ENCODE peak calls at places on chromosomes 1 and 21, in five cellular contexts. T is progenitor cell of endocrine pancreas, E is fibroblast of mammary gland, J is body of pancreas, L is RWPE1. C is an unnamed sample.

GRCh38 chr1:224528900-224529299 is 87.2 kb upstream of the CNIH3 start:
- DNase-seq in J (no peak), L (peak; percentile 36), E (peak; percentile 95), T (no peak), C (no peak)

GRCh38 chr1:14968251-14968812 is 185.2 kb upstream of the TMEM51 start:
- DNase-seq in E (peak; percentile 87), J (peak; percentile 22), L (peak; percentile 43), T (no peak), C (no peak)

GRCh38 chr1:118081387-118081786 is 103.6 kb downstream of the SPAG17 start:
- DNase-seq in L (no peak), E (no peak), T (no peak), J (no peak), C (no peak)

GRCh38 chr1:12407050-12407961 is 177.5 kb downstream of the VPS13D start:
- DNase-seq in E (peak; percentile 83), J (peak; percentile 49), T (no peak), L (no peak), C (no peak)

GRCh38 chr1:75079535-75080290 is 54.5 kb upstream of the LHX8 start:
- DNase-seq in T (no peak), E (no peak), J (no peak), L (no peak), C (no peak)

GRCh38 chr1:53619088-53619810 is 119.7 kb downstream of the GLIS1 start:
- DNase-seq in L (no peak), E (no peak), T (no peak), J (no peak), C (no peak)

GRCh38 chr1:38454236-38454635 is 405.3 kb downstream of the RRAGC start:
- DNase-seq in J (no peak), E (peak; percentile 8), T (no peak), L (no peak), C (no peak)

GRCh38 chr1:62247391-62248168 is 52.9 kb downstream of the L1TD1 start:
- DNase-seq in E (no peak), T (no peak), J (no peak), L (no peak), C (no peak)

GRCh38 chr1:36900128-36900527 is 134.2 kb downstream of the GRIK3 start:
- DNase-seq in J (no peak), E (no peak), L (no peak), T (no peak), C (no peak)

GRCh38 chr21:38774152-38774551 is 31.6 kb upstream of the ETS2 start:
- DNase-seq in J (no peak), E (no peak), T (no peak), L (no peak), C (no peak)

GRCh38 chr1:53732912-53733317 is 6.0 kb downstream of the GLIS1 start:
- DNase-seq in J (no peak), L (no peak), E (peak; percentile 95), T (no peak), C (no peak)

GRCh38 chr1:229092377-229093257 is 178.3 kb upstream of the RAB4A start:
- DNase-seq in J (no peak), E (no peak), L (no peak), T (no peak), C (no peak)

GRCh38 chr1:197198911-197199310 is 52.4 kb upstream of the ASPM start:
- DNase-seq in E (no peak), L (no peak), T (no peak), J (no peak), C (no peak)

GRCh38 chr1:52544665-52545525 is 8.0 kb downstream of the TUT4 start:
- DNase-seq in L (no peak), J (no peak), E (no peak), T (no peak), C (no peak)

GRCh38 chr1:17878837-17879236 is 123.7 kb downstream of the ACTL8 start:
- DNase-seq in E (peak; percentile 92), T (no peak), L (peak; percentile 27), J (no peak), C (no peak)

GRCh38 chr21:37210017-37210593 is 57.0 kb downstream of the VPS26C start:
- DNase-seq in L (no peak), E (no peak), J (no peak), T (no peak), C (no peak)

GRCh38 chr1:167223144-167224103 is 2.7 kb downstream of the POU2F1 start:
- DNase-seq in E (peak; percentile 78), L (no peak), T (no peak), J (no peak), C (no peak)

GRCh38 chr1:44407430-44408180 is 2.5 kb downstream of the RNF220 start:
- DNase-seq in E (no peak), J (no peak), L (no peak), T (peak; percentile 25), C (no peak)

GRCh38 chr1:35707253-35708178 is 11.2 kb downstream of the C1orf216 start:
- DNase-seq in E (no peak), L (peak; percentile 28), T (peak; percentile 64), J (peak; percentile 32), C (no peak)

GRCh38 chr1:240145120-240145519 is 53.4 kb downstream of the FMN2 start:
- DNase-seq in E (no peak), J (no peak), L (no peak), T (no peak), C (no peak)

GRCh38 chr1:89873757-89874156 is 52.9 kb downstream of the LRRC8D start:
- DNase-seq in E (peak; percentile 60), J (no peak), T (no peak), L (peak; percentile 24), C (no peak)

GRCh38 chr1:169086603-169087455 is 19.7 kb upstream of the ATP1B1 start:
- DNase-seq in L (no peak), E (no peak), T (no peak), J (peak; percentile 62), C (no peak)

GRCh38 chr1:45412899-45413298 is 72.7 kb upstream of the MUTYH start:
- DNase-seq in J (no peak), E (no peak), T (no peak), L (no peak), C (no peak)

GRCh38 chr1:97304366-97304765 is 582.8 kb downstream of the PTBP2 start:
- DNase-seq in L (no peak), E (no peak), T (no peak), J (no peak), C (no peak)

DNA sequence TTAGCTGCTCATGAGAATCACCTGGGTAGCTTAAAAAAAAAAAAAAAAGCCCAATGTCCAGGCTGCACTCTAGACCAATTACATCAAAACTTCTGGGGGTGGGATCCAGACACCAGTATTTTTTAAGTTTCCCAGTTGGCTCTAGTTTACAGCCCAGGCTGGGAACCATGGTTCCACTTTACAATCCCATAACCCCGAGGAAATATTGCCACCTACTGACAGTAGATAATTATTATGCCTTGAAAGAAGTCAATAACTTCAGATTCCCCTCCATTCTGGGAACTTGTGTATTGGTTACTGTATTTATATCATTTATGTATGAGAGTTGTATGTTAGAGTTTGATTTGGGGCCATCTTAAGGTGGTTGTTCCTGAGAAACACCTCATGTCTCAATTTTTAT is 100.2 kb downstream of the SPATA46 start:
- DNase-seq in L (peak; percentile 42), T (no peak), J (no peak), E (peak; percentile 54), C (no peak)
- TF ChIP-seq CTCF in L (peak; percentile 30), T (peak; percentile 36), J (peak; percentile 36), E (peak; percentile 44), C (no peak)

DNA sequence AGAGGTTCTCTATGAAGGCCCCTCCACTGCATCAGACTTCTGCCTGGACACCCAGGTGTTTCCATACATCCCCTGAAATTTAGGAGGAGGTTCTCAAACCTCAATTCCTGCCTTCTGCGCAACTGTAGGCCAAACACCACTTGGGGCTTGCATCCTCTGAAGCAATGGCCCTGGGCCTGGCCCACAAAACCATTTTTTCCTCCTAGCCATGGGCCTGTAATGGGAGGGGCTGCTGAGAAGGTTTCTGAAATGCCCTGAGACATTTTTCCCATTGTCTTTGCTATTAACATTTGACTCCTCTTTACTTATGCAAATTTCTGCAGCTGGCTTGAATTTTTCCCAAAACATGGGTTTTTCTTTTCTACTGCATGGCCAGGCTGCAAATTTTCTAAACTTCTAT is 37.9 kb upstream of the PTPRC start:
- DNase-seq in E (no peak), L (no peak), T (no peak), J (no peak), C (no peak)
- TF ChIP-seq CTCF in E (no peak), L (no peak), T (no peak), J (no peak), C (no peak)

DNA sequence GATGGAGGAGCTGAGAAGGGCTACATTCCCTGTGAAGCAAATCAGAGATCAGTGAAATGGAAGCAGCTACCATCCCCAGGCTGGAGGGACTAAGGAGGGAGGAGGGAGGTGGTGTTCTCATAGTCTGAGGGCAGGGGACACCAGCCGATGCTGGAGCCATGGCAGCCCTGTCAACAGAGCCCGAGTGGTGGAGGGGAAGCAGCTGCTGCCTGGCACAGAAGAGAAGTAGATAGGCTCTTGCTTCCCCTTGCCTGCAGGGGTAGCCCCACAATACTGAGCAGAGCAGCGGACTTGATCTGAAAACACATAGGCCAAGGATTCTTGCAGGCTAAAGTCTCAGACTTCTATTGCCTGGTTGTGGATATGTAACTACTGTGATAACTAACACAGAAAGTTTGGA is 255.1 kb downstream of the FGGY start:
- DNase-seq in J (no peak), L (no peak), T (no peak), E (no peak), C (no peak)
- TF ChIP-seq CTCF in J (no peak), L (no peak), T (no peak), E (no peak), C (no peak)

DNA sequence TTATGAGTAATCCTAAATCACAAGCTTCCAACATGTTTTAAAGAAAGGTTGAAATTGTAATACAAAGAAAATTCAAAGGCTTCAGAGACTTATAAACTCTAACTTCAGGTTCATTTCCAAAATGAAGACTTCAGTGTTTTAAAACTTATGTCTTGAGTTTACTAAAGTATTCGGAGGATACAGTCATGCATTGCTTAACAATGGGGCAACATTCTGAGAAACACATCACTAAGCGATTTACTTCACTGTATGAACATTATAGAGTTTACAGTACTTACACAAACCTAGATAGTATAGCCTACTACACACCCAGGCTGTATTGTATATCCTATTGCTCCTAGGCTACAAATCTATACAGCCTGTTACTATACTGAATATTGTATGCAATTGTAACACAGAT is 38.3 kb downstream of the CEP170 start:
- DNase-seq in E (peak; percentile 36), L (no peak), J (no peak), T (no peak), C (no peak)
- TF ChIP-seq CTCF in E (no peak), L (no peak), J (no peak), T (no peak), C (no peak)

GRCh38 chr21:42798106-42798505 is 81.2 kb downstream of the WDR4 start:
- DNase-seq in T (no peak), J (no peak), L (no peak), E (no peak), C (no peak)

GRCh38 chr21:42799516-42799915 is 79.8 kb downstream of the WDR4 start:
- DNase-seq in E (peak; percentile 6), L (peak; percentile 52), T (no peak), J (no peak), C (no peak)

GRCh38 chr21:42796327-42797062 is 82.8 kb downstream of the WDR4 start:
- DNase-seq in L (no peak), J (no peak), T (no peak), E (no peak), C (no peak)

GRCh38 chr21:42799948-42800347 is 79.4 kb downstream of the WDR4 start:
- DNase-seq in E (no peak), L (no peak), J (no peak), T (no peak), C (no peak)

DNA sequence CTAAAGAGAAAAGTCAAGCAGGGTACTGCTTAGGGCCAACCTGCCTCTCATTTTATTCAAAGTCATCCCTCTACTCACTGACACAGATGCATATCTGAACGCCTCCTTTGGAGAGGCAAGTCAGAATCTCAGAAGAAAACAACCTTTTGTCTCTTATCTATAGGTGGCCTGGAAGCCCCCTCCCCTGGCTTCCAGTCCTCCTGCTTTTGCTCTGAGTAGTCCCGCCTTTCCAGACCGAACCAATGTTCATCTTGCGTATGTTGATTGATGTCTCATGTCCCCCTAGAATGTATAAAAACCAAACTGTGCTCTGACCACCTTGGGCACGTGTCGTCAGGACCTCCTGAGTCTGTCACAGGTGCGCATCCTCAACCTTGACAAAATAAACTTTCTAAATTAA is 81.8 kb downstream of the WDR4 start:
- DNase-seq in E (no peak), L (no peak), T (no peak), J (no peak), C (no peak)
- TF ChIP-seq CTCF in E (no peak), L (no peak), T (no peak), J (no peak), C (no peak)